ENCODE peak calls at places on chromosome 15, in ten cellular contexts. X is body of pancreas, P is heart right ventricle, K is HCT116, Q is MM.1S, O is PC-9, V is left ventricle myocardium inferior, A is tibial artery, I is transverse colon, G is IMR-90. Z is an unnamed sample.
A peak's percentile ranks its signal among the peaks of the same experiment; 100 is the strongest.

GRCh38 chr15:64343222-64343621 is 12.8 kb downstream of the CSNK1G1 start:
- DNase-seq in P (no peak), A (no peak), X (no peak), V (no peak), Q (no peak), O (no peak), I (no peak), G (peak; percentile 37), K (no peak), Z (no peak)

GRCh38 chr15:101170568-101171350 is 81.1 kb downstream of the CHSY1 start:
- DNase-seq in K (no peak), P (no peak), Q (no peak), X (no peak), A (peak; percentile 87), V (no peak), O (no peak), G (peak; percentile 87), I (no peak), Z (no peak)

GRCh38 chr15:39455502-39455991 is 125.3 kb upstream of the THBS1 start:
- DNase-seq in X (no peak), O (peak; percentile 35), G (peak; percentile 90), A (no peak), P (no peak), V (no peak), I (no peak), K (no peak), Q (no peak), Z (no peak)

GRCh38 chr15:64246364-64247189 is 83.8 kb upstream of the PPIB start:
- DNase-seq in A (no peak), P (no peak), X (no peak), G (peak; percentile 93), K (peak; percentile 87), O (no peak), I (no peak), Q (peak; percentile 59), V (no peak), Z (no peak)

GRCh38 chr15:80156176-80156720 is 3.4 kb downstream of the FAH start:
- DNase-seq in A (no peak), I (no peak), X (no peak), G (no peak), V (no peak), P (no peak), Q (no peak), O (no peak), K (no peak), Z (no peak)

GRCh38 chr15:67137951-67138935 is 72.8 kb downstream of the SMAD3 start:
- DNase-seq in P (no peak), I (no peak), Q (no peak), K (no peak), V (no peak), A (peak; percentile 62), O (no peak), G (peak; percentile 49), X (no peak), Z (no peak)

GRCh38 chr15:40955930-40956542 is 2.8 kb downstream of the CHAC1 start:
- DNase-seq in I (no peak), O (no peak), V (no peak), X (no peak), G (peak; percentile 29), Q (no peak), A (no peak), K (no peak), P (no peak), Z (no peak)

GRCh38 chr15:51107612-51108011 is 12.9 kb upstream of the TNFAIP8L3 start:
- DNase-seq in X (no peak), Q (no peak), V (no peak), A (no peak), P (no peak), G (no peak), I (no peak), K (no peak), O (no peak), Z (no peak)

GRCh38 chr15:70280781-70281180 is 183.1 kb upstream of the TLE3 start:
- DNase-seq in Q (no peak), I (peak; percentile 1), V (no peak), O (no peak), A (peak; percentile 29), X (peak; percentile 7), K (no peak), G (no peak), P (no peak), Z (no peak)

GRCh38 chr15:63349156-63349555 is 32.5 kb downstream of the CA12 start:
- DNase-seq in X (peak; percentile 74), Q (no peak), K (no peak), G (no peak), A (no peak), I (no peak), V (no peak), P (no peak), O (no peak), Z (no peak)

GRCh38 chr15:96340611-96341464 is 10.3 kb downstream of the NR2F2 start:
- DNase-seq in G (peak; percentile 73), Q (peak; percentile 24), I (peak; percentile 27), K (no peak), A (peak; percentile 73), P (no peak), V (peak; percentile 60), X (no peak), O (no peak), Z (peak; percentile 35)

GRCh38 chr15:48645558-48646330 is at the start of gene FBN1:
- DNase-seq in A (peak; percentile 91), X (peak; percentile 24), V (peak; percentile 71), O (no peak), P (peak; percentile 67), K (no peak), I (peak; percentile 32), Q (peak; percentile 64), G (peak; percentile 90), Z (peak; percentile 51)

GRCh38 chr15:48644827-48645557 is 517 bp downstream of the FBN1 start:
- DNase-seq in P (peak; percentile 57), O (no peak), V (peak; percentile 49), A (peak; percentile 81), K (no peak), I (no peak), Q (peak; percentile 25), G (peak; percentile 62), X (peak; percentile 15), Z (no peak)

GRCh38 chr15:48650931-48651330 is 5.4 kb upstream of the FBN1 start:
- DNase-seq in O (no peak), X (no peak), G (no peak), V (no peak), K (no peak), P (no peak), I (no peak), A (no peak), Q (no peak), Z (no peak)

GRCh38 chr15:48646364-48646763 is 855 bp upstream of the FBN1 start:
- DNase-seq in O (no peak), P (no peak), V (no peak), K (no peak), G (no peak), I (no peak), Q (no peak), A (peak; percentile 66), X (no peak), Z (no peak)

GRCh38 chr15:48647963-48648362 is 2.5 kb upstream of the FBN1 start:
- DNase-seq in O (no peak), V (no peak), K (no peak), G (peak; percentile 56), A (no peak), X (no peak), P (no peak), Q (no peak), I (no peak), Z (no peak)
- TF ChIP-seq CTCF in O (no peak), V (peak; percentile 28), K (no peak), G (peak; percentile 38), A (peak; percentile 28), X (no peak), P (peak; percentile 17), Q (no peak), I (no peak), Z (no peak)

DNA sequence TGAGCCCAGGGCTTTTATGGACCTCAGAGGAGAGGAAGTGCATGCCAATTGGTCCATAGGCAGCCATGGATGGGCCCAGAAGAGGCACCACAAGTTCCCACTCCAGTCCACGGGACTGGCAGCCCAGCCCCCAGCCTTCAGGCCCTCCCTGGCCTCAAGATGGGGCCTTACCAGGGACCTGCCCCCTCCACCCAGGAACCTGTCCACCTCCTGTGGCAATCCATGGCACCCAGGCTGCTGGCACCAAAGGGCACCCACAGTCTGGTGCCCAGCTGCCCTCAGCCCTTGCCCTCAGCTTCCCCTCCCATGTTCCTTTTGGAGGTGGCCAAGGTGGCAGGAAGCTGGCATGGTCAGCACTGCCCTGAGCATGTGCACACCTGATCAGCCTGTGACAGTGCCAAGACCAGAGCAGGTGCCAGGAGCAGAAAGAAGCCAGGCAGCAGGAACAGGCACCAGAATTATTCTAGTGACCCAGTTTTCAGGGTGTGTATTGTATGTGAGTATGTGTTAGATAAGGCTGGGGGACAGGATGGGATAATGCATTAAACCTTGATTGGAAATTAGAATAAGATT is 415.0 kb downstream of the NTRK3 start:
- DNase-seq in V (peak; percentile 18), A (no peak), X (no peak), I (no peak), K (no peak), P (no peak), O (no peak), Q (no peak), G (no peak), Z (no peak)
- H3K9me3 ChIP-seq in V (no peaks in the 10 kb centered on the region), A (no peaks in the 10 kb centered on the region), X (no peaks in the 10 kb centered on the region), I (no peaks in the 10 kb centered on the region), K (peaks cover 3% of the 10 kb centered on the region), P (no peaks in the 10 kb centered on the region), O (no peaks in the 10 kb centered on the region), Q (no peaks in the 10 kb centered on the region), G (no peaks in the 10 kb centered on the region), Z (peaks cover 8% of the 10 kb centered on the region)

GRCh38 chr15:52529289-52529929 is 729 bp upstream of the MYO5A start:
- DNase-seq in I (peak; percentile 20), P (no peak), G (no peak), V (no peak), K (no peak), A (no peak), X (no peak), Q (peak; percentile 70), O (no peak), Z (no peak)
- H3K27me3 ChIP-seq in I (peaks cover 54% of the 10 kb centered on the region), P (no peaks in the 10 kb centered on the region), G (peaks cover 8% of the 10 kb centered on the region), V (peaks cover 36% of the 10 kb centered on the region), K (no peaks in the 10 kb centered on the region), A (no peaks in the 10 kb centered on the region), X (no peaks in the 10 kb centered on the region), Q (no peaks in the 10 kb centered on the region), O (no peaks in the 10 kb centered on the region), Z (no peaks in the 10 kb centered on the region)

GRCh38 chr15:34613997-34614396 is 30.5 kb upstream of the GOLGA8B start:
- DNase-seq in X (no peak), K (no peak), I (no peak), Q (no peak), V (no peak), O (no peak), G (no peak), P (no peak), A (no peak), Z (no peak)

GRCh38 chr15:34618073-34618472 is 34.6 kb upstream of the GOLGA8B start:
- DNase-seq in A (no peak), P (no peak), V (no peak), X (no peak), K (no peak), G (no peak), Q (no peak), O (no peak), I (no peak), Z (no peak)

GRCh38 chr15:34620122-34620521 is 36.7 kb upstream of the GOLGA8B start:
- DNase-seq in G (no peak), K (no peak), Q (no peak), O (no peak), X (no peak), I (no peak), V (no peak), A (no peak), P (no peak), Z (no peak)

GRCh38 chr15:34619151-34619550 is 35.7 kb upstream of the GOLGA8B start:
- DNase-seq in V (no peak), O (no peak), X (no peak), G (no peak), A (no peak), I (no peak), Q (no peak), K (no peak), P (no peak), Z (no peak)

GRCh38 chr15:34616613-34617012 is 33.2 kb upstream of the GOLGA8B start:
- DNase-seq in X (no peak), I (no peak), K (peak; percentile 38), A (no peak), O (no peak), Q (no peak), V (no peak), P (no peak), G (peak; percentile 49), Z (no peak)
- TF ChIP-seq CTCF in X (no peak), I (no peak), K (no peak), A (no peak), O (no peak), Q (no peak), V (peak; percentile 31), P (peak; percentile 44), G (peak; percentile 29), Z (no peak)